ENCODE peak calls at places on chromosome 4, in seven cellular contexts. S, Q, Z, G, R, D and V are unnamed samples.

GRCh38 chr4:15320116-15320515 is 107.7 kb upstream of the C1QTNF7 start:
- DNase-seq in R (no peak), Z (no peak), D (no peak), S (peak), Q (no peak), G (no peak), V (no peak)

GRCh38 chr4:107247738-107248137 is 211.6 kb upstream of the DKK2 start:
- DNase-seq in R (no peak), Q (no peak), G (no peak), Z (no peak), D (no peak), S (no peak), V (no peak)

GRCh38 chr4:2478220-2478619 is 9.3 kb downstream of the RNF4 start:
- DNase-seq in Z (no peak), R (no peak), Q (no peak), G (no peak), S (no peak), D (peak), V (no peak)

GRCh38 chr4:139959398-139959797 is 194.6 kb downstream of the MAML3 start:
- DNase-seq in Z (no peak), S (no peak), G (no peak), R (no peak), D (no peak), Q (no peak), V (no peak)

GRCh38 chr4:99264927-99265326 is 25.9 kb downstream of the ADH1A start:
- DNase-seq in Z (no peak), D (no peak), Q (no peak), G (no peak), R (no peak), S (no peak), V (no peak)

GRCh38 chr4:116055857-116056827 is 942.7 kb upstream of the NDST4 start:
- DNase-seq in Z (no peak), D (no peak), Q (no peak), S (peak), G (no peak), R (no peak), V (no peak)

GRCh38 chr4:7964890-7965662 is 25.4 kb upstream of the AFAP1 start:
- DNase-seq in G (no peak), D (no peak), R (peak), Q (no peak), S (peak), Z (no peak), V (peak)

GRCh38 chr4:116705466-116705865 is 379.9 kb downstream of the TRAM1L1 start:
- DNase-seq in Q (no peak), S (no peak), R (no peak), Z (no peak), G (no peak), D (peak), V (no peak)

GRCh38 chr4:89137231-89137630 is 25.9 kb downstream of the TIGD2 start:
- DNase-seq in S (no peak), G (no peak), R (no peak), Z (no peak), Q (no peak), D (no peak), V (no peak)

GRCh38 chr4:53764761-53765490 is 173.6 kb upstream of the LNX1 start:
- DNase-seq in S (no peak), Z (no peak), G (no peak), D (no peak), Q (no peak), R (no peak), V (no peak)

GRCh38 chr4:146222313-146222712 is 8.0 kb downstream of the REELD1 start:
- DNase-seq in S (peak), G (no peak), D (no peak), R (no peak), Q (no peak), Z (peak), V (peak)

GRCh38 chr4:189533603-189534002 is 407.1 kb upstream of the FRG1 start:
- DNase-seq in G (no peak), Z (no peak), D (no peak), Q (no peak), S (no peak), R (no peak), V (no peak)

GRCh38 chr4:104286867-104287266 is 207.8 kb downstream of the CXXC4 start:
- DNase-seq in S (no peak), D (no peak), G (no peak), R (no peak), Z (no peak), Q (no peak), V (no peak)

GRCh38 chr4:6955261-6955911 is 45.8 kb downstream of the TBC1D14 start:
- DNase-seq in R (no peak), G (no peak), D (peak), Z (no peak), S (peak), Q (no peak), V (peak)

GRCh38 chr4:37008199-37008598 is 236.3 kb upstream of the NWD2 start:
- DNase-seq in Z (no peak), G (no peak), S (peak), Q (no peak), R (peak), D (no peak), V (no peak)

GRCh38 chr4:189178125-189178746 is 762.4 kb upstream of the FRG1 start:
- DNase-seq in S (no peak), G (no peak), R (no peak), Q (no peak), D (no peak), Z (no peak), V (no peak)

GRCh38 chr4:158766419-158767044 is 2.3 kb upstream of the FNIP2 start:
- DNase-seq in G (no peak), R (no peak), D (no peak), Q (no peak), S (no peak), Z (no peak), V (no peak)

GRCh38 chr4:78938474-78938867 is 767 bp downstream of the PAQR3 start:
- DNase-seq in Q (no peak), Z (no peak), D (no peak), S (no peak), R (no peak), G (no peak), V (no peak)

GRCh38 chr4:36026348-36026747 is 218.0 kb downstream of the ARAP2 start:
- DNase-seq in D (no peak), G (no peak), Q (no peak), S (no peak), R (no peak), Z (no peak), V (no peak)

GRCh38 chr4:1684756-1685603 is 867 bp upstream of the FAM53A start:
- DNase-seq in S (no peak), Q (no peak), Z (no peak), D (peak), R (no peak), G (no peak), V (no peak)

GRCh38 chr4:128517739-128518510 is 230.3 kb upstream of the PGRMC2 start:
- DNase-seq in Q (peak), D (no peak), Z (peak), G (no peak), S (peak), R (peak), V (peak)

GRCh38 chr4:26522478-26522877 is 32.2 kb upstream of the CCKAR start:
- DNase-seq in Z (no peak), Q (peak), R (no peak), G (no peak), D (no peak), S (peak), V (peak)

GRCh38 chr4:71607109-71607508 is 176.8 kb downstream of the GC start:
- DNase-seq in G (no peak), R (no peak), Z (no peak), D (no peak), Q (no peak), S (no peak), V (no peak)

GRCh38 chr4:2257361-2258001 is 4.4 kb downstream of the MXD4 start:
- DNase-seq in Z (no peak), Q (no peak), R (no peak), G (no peak), D (peak), S (no peak), V (no peak)

GRCh38 chr4:142567620-142568451 is 278.3 kb downstream of the INPP4B start:
- DNase-seq in G (no peak), R (peak), Q (no peak), Z (no peak), S (peak), D (no peak), V (no peak)

GRCh38 chr4:94419956-94420355 is 31.8 kb upstream of the PDLIM5 start:
- DNase-seq in R (peak), Z (peak), G (no peak), D (no peak), Q (no peak), S (peak), V (peak)

GRCh38 chr4:87224036-87224923 is 3.9 kb upstream of the KLHL8 start:
- DNase-seq in Z (no peak), S (no peak), Q (no peak), D (no peak), R (no peak), G (no peak), V (no peak)

GRCh38 chr4:3413217-3413671 is 28.5 kb upstream of the HGFAC start:
- DNase-seq in G (no peak), S (no peak), Q (no peak), R (no peak), Z (no peak), D (peak), V (no peak)

GRCh38 chr4:13504374-13504773 is 20.2 kb upstream of the RAB28 start:
- DNase-seq in Q (no peak), S (no peak), D (no peak), Z (no peak), R (no peak), G (no peak), V (no peak)

GRCh38 chr4:16745887-16746286 is 152.6 kb downstream of the LDB2 start:
- DNase-seq in Q (no peak), Z (no peak), S (no peak), G (no peak), R (no peak), D (no peak), V (no peak)

GRCh38 chr4:151670843-151671242 is 90.0 kb downstream of the GATB start:
- DNase-seq in Q (no peak), D (no peak), R (no peak), G (no peak), Z (no peak), S (no peak), V (no peak)

GRCh38 chr4:48015678-48016077 is 803 bp downstream of the CNGA1 start:
- DNase-seq in G (no peak), S (no peak), Q (no peak), Z (no peak), D (no peak), R (no peak), V (no peak)

GRCh38 chr4:27094224-27094623 is 233.6 kb downstream of the STIM2 start:
- DNase-seq in S (no peak), Q (no peak), G (no peak), R (no peak), Z (no peak), D (no peak), V (no peak)

GRCh38 chr4:77582151-77582550 is 23.5 kb upstream of the CXCL13 start:
- DNase-seq in Q (no peak), D (no peak), R (no peak), Z (no peak), G (no peak), S (peak), V (no peak)

GRCh38 chr4:23889814-23890269 is at the start of gene PPARGC1A:
- DNase-seq in Z (no peak), R (no peak), S (no peak), G (no peak), Q (no peak), D (peak), V (no peak)

DNA sequence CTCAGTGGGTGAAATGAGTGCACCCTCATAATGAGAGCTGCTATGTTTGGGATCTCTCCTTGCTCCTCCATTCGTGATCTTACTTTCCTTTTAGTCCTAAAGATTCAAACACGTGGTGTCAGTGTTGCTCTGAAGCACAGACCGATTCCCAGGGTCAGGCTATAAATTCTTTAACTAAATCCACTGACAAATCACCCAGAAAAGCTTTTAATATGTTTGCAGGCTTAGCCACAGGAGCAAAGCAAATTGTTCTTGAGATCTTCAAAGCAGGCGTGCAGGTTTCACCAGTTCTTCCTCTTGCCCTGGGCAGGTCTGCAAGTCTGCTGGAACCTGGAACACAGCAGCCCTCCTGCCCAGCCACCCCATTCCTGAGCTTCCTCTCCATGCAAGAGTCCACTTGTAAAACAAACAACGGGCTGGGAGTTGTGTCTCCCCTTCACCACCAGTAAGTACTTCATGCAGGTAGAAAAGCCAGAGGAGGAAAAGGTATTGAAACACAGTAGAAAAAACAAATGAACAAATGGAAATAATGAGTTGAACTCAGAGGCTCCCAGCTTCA is 70.1 kb upstream of the ENPP6 start:
- DNase-seq in S (peak), R (no peak), G (no peak), D (no peak), Q (peak), Z (peak), V (peak)
- TF ChIP-seq CTCF in S (peak), R (no peak), G (no peak), D (peak), Q (peak), Z (peak), V (no peak)

GRCh38 chr4:177222776-177223175 is 86.9 kb upstream of the NEIL3 start:
- DNase-seq in G (no peak), Z (no peak), Q (no peak), R (no peak), S (no peak), D (peak), V (no peak)
- H3K27ac ChIP-seq in G (no peak), Z (no peak), Q (no peak), R (no peak), S (no peak), D (no peak), V (no peak)

GRCh38 chr4:112379306-112379705 is 82.1 kb downstream of the ALPK1 start:
- DNase-seq in R (no peak), Z (no peak), S (no peak), D (no peak), G (no peak), Q (no peak), V (no peak)
- TF ChIP-seq CTCF in R (no peak), Z (peak), S (no peak), D (no peak), G (no peak), Q (no peak), V (no peak)

DNA sequence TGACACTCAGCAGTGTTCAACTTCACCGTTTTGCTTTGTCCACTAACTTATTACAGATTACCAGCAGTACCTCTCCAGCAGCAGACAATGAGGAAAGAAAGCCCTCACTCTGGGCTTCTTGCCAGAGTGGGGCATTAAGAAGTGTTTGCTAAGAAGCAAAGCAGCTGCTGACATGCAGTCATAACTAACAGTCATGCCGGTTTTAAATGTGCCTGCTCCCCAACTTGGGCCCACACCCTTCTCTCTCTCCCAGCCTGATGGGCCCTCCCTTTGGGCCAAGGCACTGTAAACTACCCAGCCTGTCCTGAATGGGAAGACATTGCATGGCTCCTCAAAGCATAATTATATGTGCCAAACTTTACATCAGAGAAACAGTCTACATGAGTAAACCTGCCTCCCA is 54.6 kb upstream of the HHIP start:
- DNase-seq in Z (peak), S (peak), D (no peak), R (peak), Q (peak), G (no peak), V (no peak)
- H3K27ac ChIP-seq in Z (no peak), S (no peak), D (no peak), R (peak), Q (peak), G (no peak), V (peak)